ENCODE peak calls at places on chromosomes 2 and 18, in eight cellular contexts. One of them, this sample, is unnamed. For H3K27me3, the result is how much of the 10 kb centered on the place peaks cover.

GRCh38 chr2:174752403-174753037 is 11.8 kb downstream of the CHRNA1 start:
- DNase-seq in cardiac muscle cell: no peak
- DNase-seq in left ventricle myocardium inferior: no peak
- DNase-seq in neural progenitor cell: no peak
- DNase-seq in K562: no peak
- DNase-seq in endodermal cell: no peak
- DNase-seq in AG04450: no peak
- DNase-seq in suprapubic skin: no peak
- DNase-seq in this sample: no peak

GRCh38 chr2:34423301-34423700 is 824.2 kb upstream of the FAM98A start:
- DNase-seq in left ventricle myocardium inferior: no peak
- DNase-seq in K562: no peak
- DNase-seq in AG04450: no peak
- DNase-seq in cardiac muscle cell: no peak
- DNase-seq in endodermal cell: no peak
- DNase-seq in suprapubic skin: no peak
- DNase-seq in neural progenitor cell: peak
- DNase-seq in this sample: no peak

GRCh38 chr18:37762076-37762475 is 196.5 kb upstream of the CELF4 start:
- DNase-seq in suprapubic skin: no peak
- DNase-seq in cardiac muscle cell: no peak
- DNase-seq in AG04450: no peak
- DNase-seq in left ventricle myocardium inferior: no peak
- DNase-seq in K562: no peak
- DNase-seq in endodermal cell: no peak
- DNase-seq in neural progenitor cell: no peak
- DNase-seq in this sample: no peak

GRCh38 chr2:208006833-208007232 is 18.5 kb downstream of the PLEKHM3 start:
- DNase-seq in left ventricle myocardium inferior: no peak
- DNase-seq in neural progenitor cell: no peak
- DNase-seq in K562: no peak
- DNase-seq in endodermal cell: no peak
- DNase-seq in cardiac muscle cell: no peak
- DNase-seq in suprapubic skin: no peak
- DNase-seq in AG04450: no peak
- DNase-seq in this sample: no peak

GRCh38 chr2:164008752-164009151 is 272.9 kb upstream of the FIGN start:
- DNase-seq in endodermal cell: no peak
- DNase-seq in cardiac muscle cell: no peak
- DNase-seq in left ventricle myocardium inferior: no peak
- DNase-seq in neural progenitor cell: no peak
- DNase-seq in suprapubic skin: no peak
- DNase-seq in AG04450: no peak
- DNase-seq in K562: no peak
- DNase-seq in this sample: no peak

GRCh38 chr2:38109732-38110181 is 33.8 kb upstream of the CYP1B1 start:
- DNase-seq in cardiac muscle cell: no peak
- DNase-seq in AG04450: no peak
- DNase-seq in neural progenitor cell: no peak
- DNase-seq in suprapubic skin: no peak
- DNase-seq in K562: no peak
- DNase-seq in left ventricle myocardium inferior: no peak
- DNase-seq in endodermal cell: no peak
- DNase-seq in this sample: no peak

GRCh38 chr2:66872926-66873714 is 438.2 kb downstream of the MEIS1 start:
- DNase-seq in K562: no peak
- DNase-seq in neural progenitor cell: no peak
- DNase-seq in cardiac muscle cell: no peak
- DNase-seq in AG04450: no peak
- DNase-seq in endodermal cell: no peak
- DNase-seq in left ventricle myocardium inferior: no peak
- DNase-seq in suprapubic skin: no peak
- DNase-seq in this sample: no peak

GRCh38 chr18:68763082-68763481 is 34.8 kb upstream of the CCDC102B start:
- DNase-seq in endodermal cell: no peak
- DNase-seq in neural progenitor cell: no peak
- DNase-seq in K562: no peak
- DNase-seq in suprapubic skin: no peak
- DNase-seq in AG04450: no peak
- DNase-seq in cardiac muscle cell: no peak
- DNase-seq in left ventricle myocardium inferior: no peak
- DNase-seq in this sample: no peak

GRCh38 chr2:240277807-240278522 is 137.5 kb upstream of the OTOS start:
- DNase-seq in neural progenitor cell: no peak
- DNase-seq in suprapubic skin: no peak
- DNase-seq in AG04450: no peak
- DNase-seq in K562: no peak
- DNase-seq in cardiac muscle cell: no peak
- DNase-seq in left ventricle myocardium inferior: no peak
- DNase-seq in endodermal cell: no peak
- DNase-seq in this sample: no peak

GRCh38 chr2:240280621-240281020 is 140.2 kb upstream of the OTOS start:
- DNase-seq in left ventricle myocardium inferior: no peak
- DNase-seq in cardiac muscle cell: no peak
- DNase-seq in AG04450: no peak
- DNase-seq in suprapubic skin: no peak
- DNase-seq in endodermal cell: no peak
- DNase-seq in neural progenitor cell: no peak
- DNase-seq in K562: no peak
- DNase-seq in this sample: no peak

GRCh38 chr2:240275386-240275785 is 134.9 kb upstream of the OTOS start:
- DNase-seq in AG04450: no peak
- DNase-seq in K562: no peak
- DNase-seq in neural progenitor cell: no peak
- DNase-seq in cardiac muscle cell: no peak
- DNase-seq in endodermal cell: no peak
- DNase-seq in left ventricle myocardium inferior: no peak
- DNase-seq in suprapubic skin: no peak
- DNase-seq in this sample: no peak

GRCh38 chr2:240278661-240279060 is 138.2 kb upstream of the OTOS start:
- DNase-seq in K562: no peak
- DNase-seq in left ventricle myocardium inferior: no peak
- DNase-seq in endodermal cell: no peak
- DNase-seq in suprapubic skin: no peak
- DNase-seq in AG04450: peak
- DNase-seq in neural progenitor cell: no peak
- DNase-seq in cardiac muscle cell: no peak
- DNase-seq in this sample: no peak

GRCh38 chr2:240277073-240277806 is 136.8 kb upstream of the OTOS start:
- DNase-seq in suprapubic skin: no peak
- DNase-seq in endodermal cell: peak
- DNase-seq in AG04450: peak
- DNase-seq in left ventricle myocardium inferior: no peak
- DNase-seq in neural progenitor cell: no peak
- DNase-seq in cardiac muscle cell: no peak
- DNase-seq in K562: no peak
- DNase-seq in this sample: peak
- H3K27me3 ChIP-seq in suprapubic skin: under half
- H3K27me3 ChIP-seq in endodermal cell: under half
- H3K27me3 ChIP-seq in AG04450: under half
- H3K27me3 ChIP-seq in left ventricle myocardium inferior: under half
- H3K27me3 ChIP-seq in neural progenitor cell: under half
- H3K27me3 ChIP-seq in cardiac muscle cell: under half
- H3K27me3 ChIP-seq in K562: under half
- H3K27me3 ChIP-seq in this sample: under half

GRCh38 chr2:10903861-10904210 is 7.9 kb upstream of the KCNF1 start:
- DNase-seq in left ventricle myocardium inferior: no peak
- DNase-seq in K562: no peak
- DNase-seq in suprapubic skin: no peak
- DNase-seq in AG04450: no peak
- DNase-seq in neural progenitor cell: no peak
- DNase-seq in endodermal cell: no peak
- DNase-seq in cardiac muscle cell: no peak
- DNase-seq in this sample: no peak
- H3K4me3 ChIP-seq in left ventricle myocardium inferior: no peak
- H3K4me3 ChIP-seq in K562: no peak
- H3K4me3 ChIP-seq in suprapubic skin: no peak
- H3K4me3 ChIP-seq in AG04450: no peak
- H3K4me3 ChIP-seq in neural progenitor cell: no peak
- H3K4me3 ChIP-seq in endodermal cell: no peak
- H3K4me3 ChIP-seq in cardiac muscle cell: no peak
- H3K4me3 ChIP-seq in this sample: no peak

GRCh38 chr2:222318712-222319575 is 20.1 kb upstream of the PAX3 start:
- DNase-seq in AG04450: no peak
- DNase-seq in endodermal cell: peak
- DNase-seq in cardiac muscle cell: peak
- DNase-seq in neural progenitor cell: peak
- DNase-seq in left ventricle myocardium inferior: peak
- DNase-seq in suprapubic skin: no peak
- DNase-seq in K562: no peak
- DNase-seq in this sample: no peak
- H3K27me3 ChIP-seq in AG04450: under half
- H3K27me3 ChIP-seq in endodermal cell: half or more
- H3K27me3 ChIP-seq in cardiac muscle cell: under half
- H3K27me3 ChIP-seq in neural progenitor cell: half or more
- H3K27me3 ChIP-seq in left ventricle myocardium inferior: half or more
- H3K27me3 ChIP-seq in suprapubic skin: half or more
- H3K27me3 ChIP-seq in K562: under half
- H3K27me3 ChIP-seq in this sample: under half

GRCh38 chr2:226153553-226153952 is 646.1 kb downstream of the IRS1 start:
- DNase-seq in endodermal cell: no peak
- DNase-seq in suprapubic skin: no peak
- DNase-seq in cardiac muscle cell: no peak
- DNase-seq in left ventricle myocardium inferior: no peak
- DNase-seq in neural progenitor cell: no peak
- DNase-seq in AG04450: no peak
- DNase-seq in K562: no peak
- DNase-seq in this sample: no peak

GRCh38 chr2:226154610-226155009 is 645.0 kb downstream of the IRS1 start:
- DNase-seq in suprapubic skin: no peak
- DNase-seq in left ventricle myocardium inferior: no peak
- DNase-seq in cardiac muscle cell: no peak
- DNase-seq in endodermal cell: no peak
- DNase-seq in AG04450: no peak
- DNase-seq in neural progenitor cell: no peak
- DNase-seq in K562: no peak
- DNase-seq in this sample: no peak

GRCh38 chr2:226159875-226160479 is 639.6 kb downstream of the IRS1 start:
- DNase-seq in neural progenitor cell: peak
- DNase-seq in AG04450: no peak
- DNase-seq in suprapubic skin: no peak
- DNase-seq in K562: no peak
- DNase-seq in endodermal cell: no peak
- DNase-seq in cardiac muscle cell: peak
- DNase-seq in left ventricle myocardium inferior: no peak
- DNase-seq in this sample: no peak

GRCh38 chr2:226155476-226155875 is 644.1 kb downstream of the IRS1 start:
- DNase-seq in neural progenitor cell: no peak
- DNase-seq in K562: no peak
- DNase-seq in endodermal cell: no peak
- DNase-seq in suprapubic skin: no peak
- DNase-seq in left ventricle myocardium inferior: no peak
- DNase-seq in AG04450: no peak
- DNase-seq in cardiac muscle cell: no peak
- DNase-seq in this sample: no peak

DNA sequence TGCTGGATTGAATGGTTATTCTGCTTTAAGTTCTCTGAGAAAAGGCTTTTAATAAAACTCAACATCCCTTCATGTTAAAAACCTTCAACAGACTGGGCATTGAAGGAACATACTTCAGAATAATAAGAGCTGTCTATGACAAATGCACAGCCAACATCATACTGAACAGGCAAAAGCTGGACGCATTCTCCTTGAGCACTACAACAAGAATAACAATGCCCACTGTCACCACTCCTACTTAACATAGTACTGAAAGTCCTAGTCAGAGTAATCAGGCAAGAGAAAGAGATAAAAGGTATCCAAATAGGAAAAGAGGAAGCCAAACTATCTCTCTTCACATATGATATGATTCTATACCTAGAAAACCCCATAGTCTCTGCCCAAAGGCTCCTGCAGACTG is 641.4 kb downstream of the IRS1 start:
- DNase-seq in suprapubic skin: no peak
- DNase-seq in endodermal cell: no peak
- DNase-seq in left ventricle myocardium inferior: no peak
- DNase-seq in K562: no peak
- DNase-seq in neural progenitor cell: peak
- DNase-seq in AG04450: no peak
- DNase-seq in cardiac muscle cell: peak
- DNase-seq in this sample: no peak
- H3K4me3 ChIP-seq in suprapubic skin: no peak
- H3K4me3 ChIP-seq in endodermal cell: no peak
- H3K4me3 ChIP-seq in left ventricle myocardium inferior: no peak
- H3K4me3 ChIP-seq in K562: no peak
- H3K4me3 ChIP-seq in neural progenitor cell: no peak
- H3K4me3 ChIP-seq in AG04450: no peak
- H3K4me3 ChIP-seq in cardiac muscle cell: no peak
- H3K4me3 ChIP-seq in this sample: no peak